ENCODE peak calls at places on chromosomes 1 and 21, in seven cellular contexts. I, W, J, V, Z, D and O are unnamed samples.

GRCh38 chr1:57858740-57859139 is 434.9 kb upstream of the DAB1 start:
- DNase-seq in I (no peak), W (no peak), J (no peak), V (no peak), Z (no peak), D (no peak), O (no peak)

GRCh38 chr1:33825506-33825905 is 38.4 kb upstream of the HMGB4 start:
- DNase-seq in I (no peak), W (no peak), J (no peak), V (no peak), Z (no peak), D (no peak), O (no peak)

GRCh38 chr1:199173356-199173755 is 534.5 kb downstream of the PTPRC start:
- DNase-seq in I (no peak), W (no peak), J (no peak), V (no peak), Z (no peak), D (no peak), O (no peak)

GRCh38 chr1:61083014-61083798 is 845 bp downstream of the NFIA start:
- DNase-seq in I (no peak), W (no peak), J (peak), V (peak), Z (peak), D (no peak), O (no peak)

GRCh38 chr1:59116920-59117542 is 179.9 kb upstream of the FGGY start:
- DNase-seq in I (no peak), W (no peak), J (no peak), V (no peak), Z (no peak), D (no peak), O (no peak)

GRCh38 chr1:216600730-216601426 is 122.4 kb downstream of the ESRRG start:
- DNase-seq in I (peak), W (no peak), J (no peak), V (peak), Z (no peak), D (peak), O (peak)

GRCh38 chr1:94597701-94598100 is 56.1 kb upstream of the F3 start:
- DNase-seq in I (no peak), W (no peak), J (no peak), V (no peak), Z (no peak), D (peak), O (no peak)

GRCh38 chr1:53057134-53057533 is 4.9 kb upstream of the PODN start:
- DNase-seq in I (no peak), W (no peak), J (no peak), V (no peak), Z (no peak), D (peak), O (no peak)

GRCh38 chr21:29155118-29155932 is 24.9 kb downstream of the MAP3K7CL start:
- DNase-seq in I (no peak), W (no peak), J (no peak), V (no peak), Z (no peak), D (no peak), O (no peak)

GRCh38 chr1:238960071-238960470 is 426.3 kb upstream of the CHRM3 start:
- DNase-seq in I (no peak), W (no peak), J (no peak), V (no peak), Z (no peak), D (no peak), O (no peak)

GRCh38 chr1:202029727-202030126 is 19.3 kb downstream of the ELF3 start:
- DNase-seq in I (no peak), W (no peak), J (no peak), V (no peak), Z (no peak), D (no peak), O (no peak)

GRCh38 chr1:40792036-40792435 is 8.4 kb downstream of the KCNQ4 start:
- DNase-seq in I (no peak), W (no peak), J (no peak), V (no peak), Z (no peak), D (no peak), O (no peak)

GRCh38 chr21:35102488-35103407 is 53.6 kb upstream of the RUNX1 start:
- DNase-seq in I (no peak), W (no peak), J (no peak), V (peak), Z (no peak), D (no peak), O (no peak)

GRCh38 chr1:221335161-221336101 is 406.5 kb downstream of the DUSP10 start:
- DNase-seq in I (no peak), W (no peak), J (no peak), V (peak), Z (no peak), D (no peak), O (no peak)